ENCODE peak calls at places on chromosomes 1 and 21, in ten cellular contexts. H, N, L, Y, D, M, O, J, V and R are unnamed samples.

GRCh38 chr1:174775621-174776020 is 224.1 kb upstream of the CACYBP start:
- DNase-seq in H (no peak), N (no peak), L (no peak), Y (no peak), D (no peak), M (no peak), O (no peak), J (no peak), V (no peak), R (no peak)

GRCh38 chr21:31727181-31727580 is 4.7 kb downstream of the SCAF4 start:
- DNase-seq in H (no peak), N (no peak), L (no peak), Y (no peak), D (no peak), M (no peak), O (no peak), J (no peak), V (no peak), R (no peak)

GRCh38 chr1:231958448-231958847 is 331.9 kb downstream of the DISC1 start:
- DNase-seq in H (no peak), N (no peak), L (no peak), Y (no peak), D (no peak), M (no peak), O (no peak), J (no peak), V (no peak), R (no peak)

GRCh38 chr1:96808186-96808585 is 86.6 kb downstream of the PTBP2 start:
- DNase-seq in H (no peak), N (no peak), L (no peak), Y (no peak), D (no peak), M (no peak), O (no peak), J (no peak), V (no peak), R (peak)

GRCh38 chr1:43887748-43888147 is 45.9 kb upstream of the ARTN start:
- DNase-seq in H (no peak), N (no peak), L (no peak), Y (no peak), D (no peak), M (no peak), O (no peak), J (no peak), V (no peak), R (no peak)

GRCh38 chr1:41381691-41382530 is 20.7 kb downstream of the FOXO6 start:
- DNase-seq in H (peak), N (no peak), L (peak), Y (peak), D (peak), M (no peak), O (no peak), J (peak), V (peak), R (no peak)

GRCh38 chr1:16119926-16120325 is 35.9 kb downstream of the EPHA2 start:
- DNase-seq in H (no peak), N (no peak), L (no peak), Y (no peak), D (no peak), M (no peak), O (peak), J (no peak), V (no peak), R (no peak)

GRCh38 chr1:37704966-37705365 is 12.7 kb downstream of the CDCA8 start:
- DNase-seq in H (no peak), N (no peak), L (no peak), Y (no peak), D (no peak), M (no peak), O (no peak), J (no peak), V (no peak), R (no peak)

GRCh38 chr1:11799099-11799498 is 6.7 kb downstream of the MTHFR start:
- DNase-seq in H (no peak), N (no peak), L (no peak), Y (peak), D (no peak), M (no peak), O (no peak), J (no peak), V (no peak), R (no peak)

GRCh38 chr1:101683561-101683960 is 313.2 kb downstream of the OLFM3 start:
- DNase-seq in H (no peak), N (no peak), L (no peak), Y (no peak), D (no peak), M (peak), O (no peak), J (no peak), V (no peak), R (no peak)

GRCh38 chr21:32387151-32387550 is 5.7 kb downstream of the URB1 start:
- DNase-seq in H (no peak), N (no peak), L (no peak), Y (no peak), D (no peak), M (no peak), O (no peak), J (no peak), V (no peak), R (no peak)

GRCh38 chr1:117606608-117607261 is 887 bp downstream of the TENT5C start:
- DNase-seq in H (peak), N (no peak), L (peak), Y (no peak), D (peak), M (peak), O (peak), J (no peak), V (no peak), R (no peak)

GRCh38 chr1:41109316-41110263 is 88.1 kb upstream of the SLFNL1 start:
- DNase-seq in H (no peak), N (peak), L (no peak), Y (peak), D (no peak), M (no peak), O (no peak), J (no peak), V (no peak), R (peak)

GRCh38 chr1:91717839-91718238 is 168.1 kb downstream of the TGFBR3 start:
- DNase-seq in H (no peak), N (no peak), L (no peak), Y (no peak), D (no peak), M (no peak), O (no peak), J (no peak), V (no peak), R (no peak)

GRCh38 chr1:181077576-181078242 is 10.8 kb upstream of the IER5 start:
- DNase-seq in H (no peak), N (peak), L (no peak), Y (no peak), D (no peak), M (no peak), O (no peak), J (no peak), V (no peak), R (no peak)

GRCh38 chr1:234745844-234746797 is 136.1 kb upstream of the IRF2BP2 start:
- DNase-seq in H (no peak), N (peak), L (no peak), Y (no peak), D (no peak), M (no peak), O (no peak), J (peak), V (peak), R (no peak)